ENCODE peak calls at places on chromosomes 2 and 18, in five cellular contexts. X, Y, B, T and N are unnamed samples.

GRCh38 chr2:114537777-114538176 is 95.3 kb downstream of the DPP10 start:
- DNase-seq in X (no peak), Y (no peak), B (no peak), T (no peak), N (no peak)

GRCh38 chr2:218000137-218000536 is 2.7 kb downstream of the TNS1 start:
- DNase-seq in X (peak; percentile 96), Y (no peak), B (no peak), T (no peak), N (no peak)

GRCh38 chr2:19733951-19734425 is 167.8 kb downstream of the TTC32 start:
- DNase-seq in X (peak; percentile 76), Y (no peak), B (no peak), T (no peak), N (no peak)

GRCh38 chr2:129709030-129709955 is 270.2 kb upstream of the RAB6C start:
- DNase-seq in X (no peak), Y (no peak), B (no peak), T (no peak), N (no peak)

GRCh38 chr2:3680548-3681345 is 22.6 kb upstream of the DCDC2C start:
- DNase-seq in X (no peak), Y (no peak), B (no peak), T (no peak), N (peak; percentile 59)

GRCh38 chr2:239259603-239260298 is 141.1 kb downstream of the HDAC4 start:
- DNase-seq in X (no peak), Y (no peak), B (no peak), T (no peak), N (peak; percentile 8)

GRCh38 chr2:24403168-24403850 is 43.0 kb upstream of the ITSN2 start:
- DNase-seq in X (no peak), Y (no peak), B (no peak), T (no peak), N (no peak)

GRCh38 chr2:127154985-127155650 is 48.2 kb upstream of the BIN1 start:
- DNase-seq in X (peak; percentile 74), Y (no peak), B (no peak), T (no peak), N (no peak)

GRCh38 chr2:9249036-9249800 is 42.6 kb downstream of the ASAP2 start:
- DNase-seq in X (peak; percentile 94), Y (no peak), B (no peak), T (no peak), N (no peak)

GRCh38 chr2:77487074-77487803 is 34.9 kb downstream of the LRRTM4 start:
- DNase-seq in X (no peak), Y (no peak), B (no peak), T (no peak), N (no peak)

GRCh38 chr2:212777020-212777491 is 238.5 kb upstream of the ERBB4 start:
- DNase-seq in X (peak; percentile 66), Y (peak; percentile 29), B (peak; percentile 77), T (peak; percentile 53), N (peak; percentile 50)

GRCh38 chr2:69384618-69385081 is 2.4 kb downstream of the GFPT1 start:
- DNase-seq in X (peak; percentile 66), Y (no peak), B (no peak), T (no peak), N (no peak)

GRCh38 chr2:222670191-222671038 is 1.0 kb upstream of the MOGAT1 start:
- DNase-seq in X (no peak), Y (no peak), B (no peak), T (peak; percentile 5), N (no peak)

GRCh38 chr18:61295153-61295552 is 38.1 kb upstream of the CDH20 start:
- DNase-seq in X (no peak), Y (no peak), B (no peak), T (no peak), N (no peak)

GRCh38 chr2:174333502-174334277 is 1.1 kb upstream of the SP9 start:
- DNase-seq in X (no peak), Y (no peak), B (peak; percentile 54), T (no peak), N (no peak)

GRCh38 chr2:239380831-239381708 is 19.8 kb downstream of the HDAC4 start:
- DNase-seq in X (no peak), Y (no peak), B (no peak), T (no peak), N (peak; percentile 33)

GRCh38 chr18:51666717-51667320 is 469.3 kb upstream of the MEX3C start:
- DNase-seq in X (peak; percentile 10), Y (peak; percentile 58), B (peak; percentile 61), T (peak; percentile 70), N (no peak)

GRCh38 chr2:20222769-20223344 is 2.1 kb downstream of the SDC1 start:
- DNase-seq in X (no peak), Y (no peak), B (no peak), T (no peak), N (no peak)

GRCh38 chr2:40348038-40348437 is 103.9 kb downstream of the SLC8A1 start:
- DNase-seq in X (no peak), Y (no peak), B (no peak), T (no peak), N (no peak)

GRCh38 chr2:40348665-40349064 is 103.2 kb downstream of the SLC8A1 start:
- DNase-seq in X (peak; percentile 90), Y (no peak), B (no peak), T (no peak), N (no peak)

GRCh38 chr2:40355451-40355850 is 96.4 kb downstream of the SLC8A1 start:
- DNase-seq in X (no peak), Y (no peak), B (no peak), T (no peak), N (no peak)

GRCh38 chr2:40353236-40353635 is 98.7 kb downstream of the SLC8A1 start:
- DNase-seq in X (peak; percentile 60), Y (no peak), B (no peak), T (no peak), N (no peak)

DNA sequence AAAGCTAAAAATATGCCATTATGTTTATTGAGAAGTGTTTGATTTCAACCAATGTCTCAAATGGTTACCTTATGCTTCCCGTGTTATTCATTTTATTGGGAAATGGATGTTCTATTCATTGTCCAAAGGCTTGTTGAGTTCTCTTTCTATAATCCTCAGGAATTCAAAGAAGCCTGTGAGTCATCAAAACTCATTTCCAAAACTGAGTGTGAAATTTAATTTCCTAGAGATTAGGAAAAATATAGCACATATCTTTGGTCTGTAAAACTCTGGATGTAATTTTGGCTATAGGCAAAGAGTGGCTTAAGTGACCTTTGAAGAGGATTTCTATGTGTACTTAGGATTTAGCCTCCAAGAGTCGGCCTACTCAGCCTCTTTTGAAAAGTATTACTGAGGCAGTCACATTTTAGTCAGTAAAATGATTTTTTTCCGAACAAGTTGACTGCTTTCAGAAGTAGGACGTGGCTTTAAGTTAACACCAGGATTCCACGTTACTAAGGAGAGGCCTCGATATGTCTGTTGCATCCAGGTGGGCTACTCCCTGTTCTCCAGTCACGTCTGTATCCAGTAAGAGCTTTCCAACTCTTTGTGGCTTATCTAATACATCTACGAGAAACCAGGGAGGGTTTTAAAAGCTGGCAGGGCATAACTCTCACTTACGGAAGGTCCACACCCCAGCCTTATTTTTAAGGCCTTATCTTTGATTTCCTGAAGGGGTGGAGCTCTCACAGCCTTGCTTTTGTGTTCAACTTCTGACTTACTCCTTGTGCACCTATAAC is 99.4 kb downstream of the SLC8A1 start:
- DNase-seq in X (peak; percentile 73), Y (no peak), B (no peak), T (no peak), N (no peak)
- TF ChIP-seq EZH2phosphoT487 in X (no peak), Y (no peak), B (no peak), T (no peak), N (no peak)

DNA sequence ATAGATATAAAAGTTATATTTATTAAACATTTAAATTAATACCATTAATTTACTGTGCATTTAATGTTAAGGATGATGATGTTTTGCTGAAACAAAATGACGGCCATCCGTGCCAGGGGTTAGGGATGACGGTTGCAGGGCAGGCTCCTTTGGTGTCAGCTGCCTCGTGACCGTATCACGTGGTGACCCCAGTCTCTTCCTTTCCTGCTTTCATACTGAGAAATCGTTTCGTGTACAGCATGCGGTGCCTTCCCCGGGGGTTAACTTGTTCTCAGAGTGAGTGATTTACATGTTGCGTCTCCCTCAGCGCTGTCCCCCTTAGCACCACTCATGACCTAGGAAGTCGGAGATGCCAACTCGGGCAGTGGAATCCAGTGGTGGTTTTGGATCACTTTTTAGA is 290.9 kb downstream of the GBX2 start:
- DNase-seq in X (no peak), Y (no peak), B (no peak), T (no peak), N (no peak)
- H2AFZ ChIP-seq in X (no peak overlapping the region), Y (no peak overlapping the region), B (no peak overlapping the region), T (no peak overlapping the region), N (no peak overlapping the region)

DNA sequence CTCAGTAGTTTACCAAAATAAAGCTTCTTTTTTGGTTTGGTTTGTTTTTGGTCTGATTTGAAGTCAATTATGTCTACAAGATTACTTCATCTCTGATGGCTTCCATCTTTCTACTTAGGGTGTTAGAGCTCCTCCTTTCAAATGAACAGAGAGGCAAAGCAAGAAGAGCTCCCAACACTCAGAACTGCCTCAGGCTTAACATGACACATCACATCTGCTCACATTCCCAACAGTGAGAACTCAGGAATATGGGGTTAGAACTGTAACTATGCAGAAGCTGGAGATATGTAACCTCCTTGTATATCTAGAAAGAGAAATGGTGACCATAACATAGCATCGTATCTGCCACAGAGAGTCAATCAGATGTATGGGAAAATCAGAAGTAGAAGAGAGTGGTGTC is 11.4 kb upstream of the LRATD1 start:
- DNase-seq in X (no peak), Y (no peak), B (no peak), T (no peak), N (no peak)
- TF ChIP-seq EZH2phosphoT487 in X (no peak), Y (no peak), B (no peak), T (no peak), N (no peak)

DNA sequence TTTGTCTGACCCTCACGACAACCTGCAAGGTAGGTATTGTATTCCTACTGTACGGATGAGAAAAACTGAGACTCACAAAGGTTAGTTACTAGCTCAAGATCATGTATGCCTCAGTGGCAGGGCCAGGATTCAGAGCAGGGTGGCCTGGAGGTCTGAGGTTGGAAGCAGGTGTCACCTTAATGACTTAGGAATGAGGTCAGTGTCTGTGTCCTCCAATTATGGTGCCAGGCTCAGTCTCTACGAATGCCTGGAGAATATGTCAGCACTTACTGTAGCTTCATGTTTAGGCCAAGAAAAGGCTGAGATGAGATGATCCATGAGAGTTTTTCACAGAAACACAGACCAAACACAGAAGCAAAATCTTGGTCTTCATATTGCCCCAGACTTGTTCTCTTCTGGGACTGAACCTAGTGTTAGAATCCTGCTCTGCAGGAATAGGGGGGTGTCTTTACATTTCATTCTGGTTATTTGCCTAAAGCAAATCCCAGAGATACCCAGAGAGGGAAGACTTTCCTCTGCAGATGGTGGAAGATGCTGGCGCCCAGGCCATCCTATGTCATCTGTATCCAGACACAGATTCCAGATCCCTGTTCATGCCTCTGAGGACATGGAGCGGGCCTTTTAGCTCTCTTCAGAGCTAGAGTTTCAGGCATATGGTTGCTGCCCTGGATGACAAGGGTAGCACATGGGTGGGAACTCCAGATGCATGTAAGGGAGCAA is 16.3 kb upstream of the RAB10 start:
- DNase-seq in X (peak; percentile 26), Y (no peak), B (no peak), T (no peak), N (no peak)
- H2AFZ ChIP-seq in X (peak overlapping the region; percentile 55), Y (peak overlapping the region; percentile 66), B (no peak overlapping the region), T (no peak overlapping the region), N (no peak overlapping the region)

GRCh38 chr18:22822024-22822423 is 111.1 kb upstream of the RBBP8 start:
- DNase-seq in X (peak; percentile 76), Y (no peak), B (peak; percentile 58), T (no peak), N (no peak)
- TF ChIP-seq EZH2phosphoT487 in X (no peak), Y (no peak), B (no peak), T (no peak), N (no peak)